ENCODE peak calls at places on chromosomes 11 and 22, in seven cellular contexts. X is Right ventricle myocardium superior, L is GM20000, J is amniotic stem cell, K is T-helper 9 cell, O is astrocyte of the spinal cord, U is foreskin fibroblast. B is an unnamed sample.
A peak's percentile ranks its signal among the peaks of the same experiment; 100 is the strongest.

GRCh38 chr22:38431266-38432010 is 23.6 kb downstream of the KCNJ4 start:
- DNase-seq in J (no peak), X (no peak), U (no peak), L (no peak), K (no peak), O (no peak), B (no peak)

GRCh38 chr11:78370406-78371172 is 47.0 kb downstream of the GAB2 start:
- DNase-seq in U (no peak), X (no peak), J (no peak), O (peak; percentile 32), L (no peak), K (no peak), B (no peak)

GRCh38 chr11:19060629-19061028 is at the start of gene MRGPRX2:
- DNase-seq in U (no peak), J (no peak), K (no peak), L (no peak), O (no peak), X (no peak), B (no peak)

GRCh38 chr11:64629796-64630562 is 39.0 kb downstream of the SLC22A12 start:
- DNase-seq in J (no peak), K (no peak), X (no peak), U (no peak), O (no peak), L (no peak), B (no peak)

GRCh38 chr11:68684385-68685356 is at the start of gene GAL:
- DNase-seq in U (no peak), X (no peak), L (no peak), K (no peak), J (no peak), O (no peak), B (no peak)

GRCh38 chr11:125990244-125990643 is 44.4 kb downstream of the VSIG10L2 start:
- DNase-seq in O (peak; percentile 75), X (no peak), L (no peak), J (no peak), K (no peak), U (peak; percentile 13), B (no peak)

GRCh38 chr11:121023848-121024751 is at the start of gene TBCEL:
- DNase-seq in O (peak; percentile 87), X (peak; percentile 94), J (peak; percentile 26), U (peak; percentile 74), K (peak; percentile 54), L (peak; percentile 99), B (peak; percentile 97)

GRCh38 chr22:37661160-37661924 is 2.8 kb downstream of the PDXP start:
- DNase-seq in X (no peak), K (no peak), L (no peak), O (peak; percentile 77), U (peak; percentile 67), J (peak; percentile 61), B (peak; percentile 81)

GRCh38 chr11:65069217-65069616 is 10.9 kb upstream of the NAALADL1 start:
- DNase-seq in K (no peak), X (no peak), U (no peak), L (no peak), J (no peak), O (no peak), B (no peak)

GRCh38 chr22:20231499-20232236 is 36.5 kb downstream of the RTN4R start:
- DNase-seq in K (no peak), J (no peak), L (peak; percentile 16), X (no peak), U (no peak), O (no peak), B (no peak)

GRCh38 chr22:46638601-46639431 is 18.6 kb downstream of the GRAMD4 start:
- DNase-seq in K (no peak), L (no peak), U (peak; percentile 11), X (no peak), J (no peak), O (no peak), B (no peak)